ENCODE peak calls at places on chromosomes 3 and 15, in six cellular contexts. Y, P, U, L, V and J are unnamed samples.

GRCh38 chr3:197261164-197261509 is 37.3 kb downstream of the DLG1 start:
- DNase-seq in Y (no peak), P (no peak), U (no peak), L (no peak), V (no peak), J (no peak)

GRCh38 chr15:43410572-43411214 is 39.8 kb downstream of the TUBGCP4 start:
- DNase-seq in Y (no peak), P (no peak), U (peak), L (peak), V (peak), J (peak)

GRCh38 chr3:184289426-184289938 is 9.6 kb upstream of the PSMD2 start:
- DNase-seq in Y (peak), P (peak), U (peak), L (peak), V (no peak), J (peak)

GRCh38 chr3:152258448-152259302 is 10.1 kb upstream of the MBNL1 start:
- DNase-seq in Y (no peak), P (no peak), U (peak), L (no peak), V (peak), J (peak)

GRCh38 chr3:143207338-143207961 is 87.9 kb downstream of the CHST2 start:
- DNase-seq in Y (no peak), P (no peak), U (peak), L (no peak), V (no peak), J (peak)

GRCh38 chr3:62368705-62369475 is 4.5 kb downstream of the FEZF2 start:
- DNase-seq in Y (peak), P (no peak), U (no peak), L (peak), V (no peak), J (no peak)

GRCh38 chr3:72907131-72907697 is 19.4 kb downstream of the GXYLT2 start:
- DNase-seq in Y (no peak), P (no peak), U (peak), L (no peak), V (no peak), J (no peak)

GRCh38 chr3:167032267-167032876 is 347.7 kb downstream of the ZBBX start:
- DNase-seq in Y (no peak), P (peak), U (peak), L (peak), V (peak), J (peak)

GRCh38 chr3:118108176-118108575 is 926.5 kb downstream of the IGSF11 start:
- DNase-seq in Y (no peak), P (no peak), U (no peak), L (no peak), V (no peak), J (no peak)

GRCh38 chr3:14534379-14535191 is 5.6 kb downstream of the GRIP2 start:
- DNase-seq in Y (peak), P (peak), U (no peak), L (peak), V (no peak), J (no peak)

GRCh38 chr3:134644731-134645514 is 5.9 kb downstream of the KY start:
- DNase-seq in Y (peak), P (no peak), U (no peak), L (no peak), V (no peak), J (no peak)

GRCh38 chr3:9947025-9947995 is 4.9 kb downstream of the PRRT3 start:
- DNase-seq in Y (peak), P (peak), U (peak), L (peak), V (no peak), J (peak)

GRCh38 chr15:100124936-100125626 is 216.7 kb downstream of the ADAMTS17 start:
- DNase-seq in Y (no peak), P (no peak), U (no peak), L (no peak), V (no peak), J (no peak)

GRCh38 chr3:171218069-171218468 is 191.5 kb upstream of the SLC2A2 start:
- DNase-seq in Y (no peak), P (no peak), U (no peak), L (no peak), V (no peak), J (no peak)

GRCh38 chr3:118097660-118098059 is 937.0 kb downstream of the IGSF11 start:
- DNase-seq in Y (no peak), P (no peak), U (no peak), L (no peak), V (no peak), J (no peak)

GRCh38 chr3:141981084-141981483 is 104.6 kb downstream of the ATP1B3 start:
- DNase-seq in Y (no peak), P (no peak), U (no peak), L (peak), V (peak), J (no peak)

GRCh38 chr15:23038741-23039150 is 623 bp downstream of the TUBGCP5 start:
- DNase-seq in Y (no peak), P (no peak), U (peak), L (peak), V (no peak), J (peak)

GRCh38 chr3:10534066-10534465 is 28.7 kb upstream of the ATP2B2 start:
- DNase-seq in Y (no peak), P (no peak), U (no peak), L (no peak), V (no peak), J (no peak)

GRCh38 chr3:72797773-72798543 is 50.3 kb downstream of the SHQ1 start:
- DNase-seq in Y (no peak), P (no peak), U (peak), L (peak), V (peak), J (peak)

GRCh38 chr3:31170932-31171670 is 276.6 kb upstream of the GADL1 start:
- DNase-seq in Y (no peak), P (no peak), U (peak), L (peak), V (peak), J (peak)

GRCh38 chr3:156826144-156826895 is at the start of gene LEKR1:
- DNase-seq in Y (peak), P (peak), U (peak), L (peak), V (peak), J (peak)

GRCh38 chr3:4904801-4905695 is 74.2 kb upstream of the BHLHE40 start:
- DNase-seq in Y (no peak), P (no peak), U (peak), L (no peak), V (no peak), J (peak)

GRCh38 chr3:183524476-183524875 is 31.0 kb downstream of the KLHL6 start:
- DNase-seq in Y (no peak), P (no peak), U (no peak), L (no peak), V (no peak), J (no peak)

GRCh38 chr3:128784228-128784627 is 58.2 kb downstream of the RAB7A start:
- DNase-seq in Y (peak), P (peak), U (no peak), L (peak), V (no peak), J (no peak)

GRCh38 chr3:8618950-8619349 is 25.6 kb downstream of the SSUH2 start:
- DNase-seq in Y (no peak), P (no peak), U (no peak), L (no peak), V (no peak), J (no peak)

GRCh38 chr3:8622873-8623725 is 21.5 kb downstream of the SSUH2 start:
- DNase-seq in Y (peak), P (peak), U (peak), L (peak), V (peak), J (peak)

GRCh38 chr3:8621872-8622271 is 22.7 kb downstream of the SSUH2 start:
- DNase-seq in Y (no peak), P (no peak), U (peak), L (no peak), V (peak), J (peak)

GRCh38 chr3:8619548-8619947 is 25.1 kb downstream of the SSUH2 start:
- DNase-seq in Y (no peak), P (no peak), U (peak), L (no peak), V (peak), J (peak)

GRCh38 chr3:8621141-8621540 is 23.5 kb downstream of the SSUH2 start:
- DNase-seq in Y (no peak), P (no peak), U (no peak), L (no peak), V (no peak), J (no peak)
- H3K4me2 ChIP-seq in Y (no peak), P (no peak), U (no peak), L (no peak), V (no peak), J (no peak)

DNA sequence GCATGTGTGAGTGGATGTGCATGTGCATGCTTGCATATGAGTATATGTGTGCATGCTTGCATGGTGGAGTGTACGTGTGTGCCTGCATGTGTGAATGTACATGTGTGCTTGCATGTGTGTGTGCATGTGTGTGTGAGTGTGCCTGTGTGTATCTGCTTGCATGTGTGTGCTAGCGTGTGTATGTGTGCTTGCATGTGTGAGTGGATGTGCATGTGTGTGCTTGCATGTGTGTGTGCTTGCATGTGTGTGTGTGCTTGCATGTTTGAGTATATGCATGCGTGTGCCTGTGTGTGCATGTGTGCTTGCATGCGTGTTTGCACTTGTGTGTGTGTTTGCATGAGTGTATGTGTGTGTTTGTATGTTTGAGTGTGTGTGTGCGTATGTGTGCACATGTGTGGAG is 4.6 kb upstream of the PLXNA1 start:
- DNase-seq in Y (no peak), P (no peak), U (no peak), L (no peak), V (no peak), J (no peak)
- H3K4ac ChIP-seq in Y (no peak), P (no peak), U (no peak), L (no peak), V (no peak), J (no peak)

GRCh38 chr15:25640381-25640780 is 201.6 kb upstream of the UBE3A start:
- DNase-seq in Y (no peak), P (no peak), U (no peak), L (no peak), V (peak), J (no peak)

DNA sequence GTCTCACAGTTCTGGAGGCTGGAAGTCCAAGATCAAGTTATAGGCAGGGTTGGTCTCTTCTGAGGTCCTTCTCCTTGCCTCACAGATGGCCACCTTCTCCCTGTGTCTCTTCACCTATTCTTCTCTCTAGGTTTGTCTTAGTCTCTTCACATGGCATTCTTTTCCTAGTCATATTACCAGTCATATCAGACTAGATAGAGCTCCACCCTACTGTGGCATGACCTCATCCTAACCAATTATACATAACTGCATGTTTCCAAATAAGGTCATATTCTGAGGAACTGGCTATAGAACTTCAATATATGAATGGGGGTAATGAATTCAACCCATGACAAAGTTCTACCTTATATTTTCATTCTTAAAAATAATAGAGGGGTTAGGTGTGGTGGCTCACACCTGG is 196.4 kb upstream of the UBE3A start:
- DNase-seq in Y (no peak), P (no peak), U (no peak), L (no peak), V (no peak), J (no peak)
- H3K4me2 ChIP-seq in Y (no peak), P (no peak), U (no peak), L (no peak), V (no peak), J (no peak)

GRCh38 chr3:32817195-32817560 is 619 bp upstream of the TRIM71 start:
- DNase-seq in Y (no peak), P (no peak), U (no peak), L (no peak), V (no peak), J (no peak)
- H3K4ac ChIP-seq in Y (no peak), P (peak), U (no peak), L (peak), V (peak), J (no peak)

DNA sequence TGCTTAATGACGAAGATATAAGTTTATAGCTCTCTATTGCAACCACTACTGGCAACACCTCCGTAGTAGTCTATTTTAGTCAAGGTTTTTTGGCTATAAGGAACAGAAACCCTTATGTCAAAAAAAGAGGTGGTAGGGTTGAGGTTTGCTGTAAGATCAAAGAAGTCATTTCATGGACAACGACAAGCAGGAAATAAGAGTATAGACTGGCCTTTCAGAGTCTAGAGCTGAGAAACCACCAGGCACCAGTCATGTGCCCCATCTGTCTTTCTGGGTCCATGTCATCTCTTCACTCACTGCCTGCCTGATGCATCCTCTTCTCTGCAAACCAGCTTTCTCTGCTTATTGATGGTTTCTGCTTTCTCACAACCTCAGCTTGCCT is 42.7 kb downstream of the THBS1 start:
- DNase-seq in Y (no peak), P (no peak), U (no peak), L (no peak), V (no peak), J (no peak)
- H3K4me2 ChIP-seq in Y (no peak), P (no peak), U (no peak), L (no peak), V (no peak), J (no peak)

GRCh38 chr3:13305623-13306022 is 114.5 kb downstream of the NUP210 start:
- DNase-seq in Y (no peak), P (no peak), U (no peak), L (no peak), V (no peak), J (no peak)

GRCh38 chr3:13300546-13301294 is 119.4 kb downstream of the NUP210 start:
- DNase-seq in Y (no peak), P (no peak), U (no peak), L (no peak), V (peak), J (no peak)

GRCh38 chr3:13301295-13301987 is 118.7 kb downstream of the NUP210 start:
- DNase-seq in Y (peak), P (no peak), U (peak), L (peak), V (peak), J (peak)

GRCh38 chr3:13307041-13307440 is 113.1 kb downstream of the NUP210 start:
- DNase-seq in Y (no peak), P (no peak), U (no peak), L (no peak), V (no peak), J (no peak)

GRCh38 chr3:13303410-13303809 is 116.7 kb downstream of the NUP210 start:
- DNase-seq in Y (no peak), P (no peak), U (no peak), L (peak), V (peak), J (no peak)
- H3K4ac ChIP-seq in Y (no peak), P (no peak), U (no peak), L (no peak), V (no peak), J (no peak)

GRCh38 chr3:56823984-56824703 is 22.4 kb upstream of the ARHGEF3 start:
- DNase-seq in Y (no peak), P (no peak), U (no peak), L (no peak), V (no peak), J (no peak)
- H3K4me2 ChIP-seq in Y (no peak), P (no peak), U (no peak), L (no peak), V (no peak), J (no peak)

GRCh38 chr15:66068801-66069200 is 184.7 kb downstream of the MEGF11 start:
- DNase-seq in Y (no peak), P (no peak), U (no peak), L (no peak), V (no peak), J (no peak)
- H3K4ac ChIP-seq in Y (no peak), P (no peak), U (no peak), L (no peak), V (no peak), J (no peak)

DNA sequence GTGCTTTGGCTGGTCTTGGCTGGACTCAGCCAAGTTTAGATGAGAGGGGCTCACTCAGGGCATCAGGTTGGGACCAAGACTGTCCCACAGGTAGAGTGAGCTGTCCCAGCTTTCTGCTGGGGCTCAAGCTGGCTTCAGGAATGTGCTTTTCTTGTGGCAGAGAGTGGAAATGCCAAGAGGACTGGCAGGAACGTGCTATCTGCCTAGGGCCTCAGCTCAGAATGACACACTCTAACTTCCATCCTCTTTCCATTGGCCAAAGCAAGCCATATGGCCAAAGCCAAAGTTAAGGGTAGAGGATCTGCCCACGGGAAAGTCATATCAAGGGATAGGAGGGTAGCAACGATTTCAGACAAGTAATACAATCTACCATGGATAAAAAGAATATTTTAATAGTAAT is 178.8 kb downstream of the ABHD5 start:
- DNase-seq in Y (no peak), P (no peak), U (no peak), L (no peak), V (no peak), J (no peak)
- H3K4me2 ChIP-seq in Y (no peak), P (no peak), U (no peak), L (no peak), V (no peak), J (no peak)

GRCh38 chr15:67946701-67947100 is 106.9 kb upstream of the RNU6-1 start:
- DNase-seq in Y (no peak), P (no peak), U (no peak), L (no peak), V (no peak), J (no peak)
- H3K4ac ChIP-seq in Y (no peak), P (no peak), U (no peak), L (no peak), V (no peak), J (no peak)